ENCODE peak calls at places on chromosomes 16 and 17, in seven cellular contexts. One of them, this sample, is unnamed.
A peak's percentile ranks its signal among the peaks of the same experiment; 100 is the strongest.

GRCh38 chr17:57872536-57872935 is 22.7 kb upstream of the MRPS23 start:
- DNase-seq in psoas muscle: no peak
- DNase-seq in H7: peak; percentile 28
- DNase-seq in foreskin fibroblast: no peak
- DNase-seq in germinal center: no peak
- DNase-seq in KG1: no peak
- DNase-seq in kidney glomerular epithelial cell: no peak
- DNase-seq in this sample: no peak

GRCh38 chr17:60155427-60155814 is 5.6 kb downstream of the CA4 start:
- DNase-seq in H7: no peak
- DNase-seq in psoas muscle: no peak
- DNase-seq in kidney glomerular epithelial cell: no peak
- DNase-seq in germinal center: no peak
- DNase-seq in KG1: no peak
- DNase-seq in foreskin fibroblast: no peak
- DNase-seq in this sample: no peak

GRCh38 chr17:64125937-64126336 is 4.0 kb downstream of the ERN1 start:
- DNase-seq in KG1: no peak
- DNase-seq in foreskin fibroblast: no peak
- DNase-seq in H7: no peak
- DNase-seq in germinal center: no peak
- DNase-seq in psoas muscle: no peak
- DNase-seq in kidney glomerular epithelial cell: no peak
- DNase-seq in this sample: no peak

GRCh38 chr16:86680137-86680536 is 101.8 kb downstream of the FOXL1 start:
- DNase-seq in kidney glomerular epithelial cell: peak; percentile 55
- DNase-seq in foreskin fibroblast: peak; percentile 86
- DNase-seq in germinal center: no peak
- DNase-seq in H7: no peak
- DNase-seq in KG1: no peak
- DNase-seq in psoas muscle: no peak
- DNase-seq in this sample: peak; percentile 57

GRCh38 chr17:46139365-46140210 is 53.6 kb downstream of the KANSL1 start:
- DNase-seq in KG1: no peak
- DNase-seq in kidney glomerular epithelial cell: peak; percentile 11
- DNase-seq in psoas muscle: no peak
- DNase-seq in H7: no peak
- DNase-seq in germinal center: peak; percentile 37
- DNase-seq in foreskin fibroblast: no peak
- DNase-seq in this sample: peak; percentile 87

GRCh38 chr17:30372755-30373154 is 6.0 kb upstream of the CPD start:
- DNase-seq in KG1: no peak
- DNase-seq in kidney glomerular epithelial cell: no peak
- DNase-seq in germinal center: no peak
- DNase-seq in foreskin fibroblast: peak; percentile 67
- DNase-seq in psoas muscle: no peak
- DNase-seq in H7: peak; percentile 20
- DNase-seq in this sample: peak; percentile 92

GRCh38 chr17:81713556-81714411 is 1.7 kb downstream of the SLC25A10 start:
- DNase-seq in germinal center: no peak
- DNase-seq in kidney glomerular epithelial cell: no peak
- DNase-seq in KG1: no peak
- DNase-seq in H7: no peak
- DNase-seq in psoas muscle: peak; percentile 18
- DNase-seq in foreskin fibroblast: peak; percentile 64
- DNase-seq in this sample: peak; percentile 54

GRCh38 chr16:82150569-82150968 is 19.5 kb downstream of the MPHOSPH6 start:
- DNase-seq in foreskin fibroblast: no peak
- DNase-seq in kidney glomerular epithelial cell: no peak
- DNase-seq in KG1: no peak
- DNase-seq in germinal center: no peak
- DNase-seq in H7: no peak
- DNase-seq in psoas muscle: no peak
- DNase-seq in this sample: no peak

GRCh38 chr16:51383909-51384308 is 232.8 kb upstream of the SALL1 start:
- DNase-seq in KG1: no peak
- DNase-seq in psoas muscle: no peak
- DNase-seq in kidney glomerular epithelial cell: no peak
- DNase-seq in foreskin fibroblast: no peak
- DNase-seq in H7: no peak
- DNase-seq in germinal center: no peak
- DNase-seq in this sample: no peak

GRCh38 chr17:37519241-37519985 is 29.7 kb downstream of the DUSP14 start:
- DNase-seq in KG1: no peak
- DNase-seq in psoas muscle: no peak
- DNase-seq in foreskin fibroblast: no peak
- DNase-seq in germinal center: no peak
- DNase-seq in H7: no peak
- DNase-seq in kidney glomerular epithelial cell: no peak
- DNase-seq in this sample: no peak

GRCh38 chr17:14515015-14515414 is 214.1 kb downstream of the HS3ST3B1 start:
- DNase-seq in psoas muscle: no peak
- DNase-seq in H7: peak; percentile 3
- DNase-seq in germinal center: no peak
- DNase-seq in KG1: no peak
- DNase-seq in kidney glomerular epithelial cell: no peak
- DNase-seq in foreskin fibroblast: peak; percentile 3
- DNase-seq in this sample: no peak

GRCh38 chr17:19727466-19728113 is 11.2 kb upstream of the SLC47A2 start:
- DNase-seq in KG1: no peak
- DNase-seq in foreskin fibroblast: peak; percentile 85
- DNase-seq in kidney glomerular epithelial cell: no peak
- DNase-seq in germinal center: no peak
- DNase-seq in psoas muscle: peak; percentile 68
- DNase-seq in H7: no peak
- DNase-seq in this sample: peak; percentile 28

GRCh38 chr17:62787358-62787757 is 20.8 kb downstream of the MARCHF10 start:
- DNase-seq in foreskin fibroblast: peak; percentile 33
- DNase-seq in germinal center: no peak
- DNase-seq in H7: no peak
- DNase-seq in KG1: no peak
- DNase-seq in psoas muscle: no peak
- DNase-seq in kidney glomerular epithelial cell: no peak
- DNase-seq in this sample: no peak

GRCh38 chr17:80891096-80892018 is 100.3 kb upstream of the CHMP6 start:
- DNase-seq in germinal center: peak; percentile 53
- DNase-seq in KG1: peak; percentile 19
- DNase-seq in kidney glomerular epithelial cell: peak; percentile 26
- DNase-seq in H7: no peak
- DNase-seq in psoas muscle: peak; percentile 40
- DNase-seq in foreskin fibroblast: peak; percentile 88
- DNase-seq in this sample: peak; percentile 93

GRCh38 chr17:62931101-62931500 is 34.9 kb upstream of the TANC2 start:
- DNase-seq in kidney glomerular epithelial cell: no peak
- DNase-seq in psoas muscle: no peak
- DNase-seq in germinal center: no peak
- DNase-seq in foreskin fibroblast: peak; percentile 15
- DNase-seq in H7: no peak
- DNase-seq in KG1: no peak
- DNase-seq in this sample: peak; percentile 5

GRCh38 chr17:57040571-57040970 is 44.5 kb upstream of the AKAP1 start:
- DNase-seq in foreskin fibroblast: no peak
- DNase-seq in KG1: no peak
- DNase-seq in H7: no peak
- DNase-seq in germinal center: no peak
- DNase-seq in kidney glomerular epithelial cell: no peak
- DNase-seq in psoas muscle: no peak
- DNase-seq in this sample: no peak

GRCh38 chr16:56606688-56607618 is 1.4 kb upstream of the MT2A start:
- DNase-seq in kidney glomerular epithelial cell: peak; percentile 94
- DNase-seq in germinal center: no peak
- DNase-seq in foreskin fibroblast: peak; percentile 100
- DNase-seq in KG1: no peak
- DNase-seq in H7: no peak
- DNase-seq in psoas muscle: peak; percentile 92
- DNase-seq in this sample: peak; percentile 99

GRCh38 chr17:2034157-2034556 is 4.2 kb downstream of the DPH1 start:
- DNase-seq in germinal center: no peak
- DNase-seq in kidney glomerular epithelial cell: peak; percentile 83
- DNase-seq in H7: no peak
- DNase-seq in foreskin fibroblast: peak; percentile 70
- DNase-seq in KG1: no peak
- DNase-seq in psoas muscle: no peak
- DNase-seq in this sample: peak; percentile 87

GRCh38 chr16:48936811-48937210 is 326.8 kb upstream of the N4BP1 start:
- DNase-seq in kidney glomerular epithelial cell: no peak
- DNase-seq in germinal center: no peak
- DNase-seq in foreskin fibroblast: no peak
- DNase-seq in KG1: no peak
- DNase-seq in psoas muscle: no peak
- DNase-seq in H7: no peak
- DNase-seq in this sample: no peak

GRCh38 chr16:67719778-67720144 is 645 bp upstream of the GFOD2 start:
- DNase-seq in KG1: peak; percentile 39
- DNase-seq in germinal center: peak; percentile 15
- DNase-seq in kidney glomerular epithelial cell: peak; percentile 27
- DNase-seq in H7: peak; percentile 66
- DNase-seq in foreskin fibroblast: peak; percentile 75
- DNase-seq in psoas muscle: no peak
- DNase-seq in this sample: peak; percentile 54

GRCh38 chr17:66115246-66115645 is 76.7 kb downstream of the CEP112 start:
- DNase-seq in kidney glomerular epithelial cell: no peak
- DNase-seq in H7: no peak
- DNase-seq in psoas muscle: no peak
- DNase-seq in KG1: no peak
- DNase-seq in foreskin fibroblast: peak; percentile 62
- DNase-seq in germinal center: no peak
- DNase-seq in this sample: no peak

GRCh38 chr17:22517716-22518115 is 825.4 kb downstream of the KCNJ18 start:
- DNase-seq in psoas muscle: no peak
- DNase-seq in foreskin fibroblast: no peak
- DNase-seq in H7: no peak
- DNase-seq in germinal center: no peak
- DNase-seq in KG1: no peak
- DNase-seq in kidney glomerular epithelial cell: no peak
- DNase-seq in this sample: no peak

GRCh38 chr17:70100983-70101382 is 26.0 kb downstream of the KCNJ16 start:
- DNase-seq in foreskin fibroblast: peak; percentile 48
- DNase-seq in KG1: no peak
- DNase-seq in H7: no peak
- DNase-seq in kidney glomerular epithelial cell: no peak
- DNase-seq in germinal center: no peak
- DNase-seq in psoas muscle: no peak
- DNase-seq in this sample: no peak

GRCh38 chr17:48492401-48493298 is 38.2 kb downstream of the HOXB1 start:
- DNase-seq in psoas muscle: peak; percentile 76
- DNase-seq in foreskin fibroblast: peak; percentile 88
- DNase-seq in KG1: no peak
- DNase-seq in germinal center: peak; percentile 69
- DNase-seq in kidney glomerular epithelial cell: peak; percentile 30
- DNase-seq in H7: peak; percentile 91
- DNase-seq in this sample: peak; percentile 74

GRCh38 chr16:86049641-86050040 is 150.7 kb downstream of the IRF8 start:
- DNase-seq in H7: no peak
- DNase-seq in kidney glomerular epithelial cell: no peak
- DNase-seq in KG1: no peak
- DNase-seq in foreskin fibroblast: no peak
- DNase-seq in germinal center: no peak
- DNase-seq in psoas muscle: no peak
- DNase-seq in this sample: no peak

GRCh38 chr17:83183951-83184506 is 104.6 kb downstream of the METRNL start:
- DNase-seq in H7: no peak
- DNase-seq in psoas muscle: no peak
- DNase-seq in kidney glomerular epithelial cell: no peak
- DNase-seq in germinal center: no peak
- DNase-seq in KG1: no peak
- DNase-seq in foreskin fibroblast: no peak
- DNase-seq in this sample: no peak

GRCh38 chr16:56558024-56558747 is 6.7 kb upstream of the MT4 start:
- DNase-seq in germinal center: no peak
- DNase-seq in KG1: no peak
- DNase-seq in H7: no peak
- DNase-seq in psoas muscle: peak; percentile 30
- DNase-seq in foreskin fibroblast: peak; percentile 87
- DNase-seq in kidney glomerular epithelial cell: peak; percentile 66
- DNase-seq in this sample: peak; percentile 83

GRCh38 chr16:85640606-85641005 is 27.5 kb downstream of the GSE1 start:
- DNase-seq in KG1: no peak
- DNase-seq in H7: no peak
- DNase-seq in germinal center: no peak
- DNase-seq in foreskin fibroblast: no peak
- DNase-seq in kidney glomerular epithelial cell: no peak
- DNase-seq in psoas muscle: no peak
- DNase-seq in this sample: no peak

GRCh38 chr17:58338907-58339774 is 10.5 kb upstream of the TSPOAP1 start:
- DNase-seq in psoas muscle: no peak
- DNase-seq in KG1: peak; percentile 74
- DNase-seq in kidney glomerular epithelial cell: no peak
- DNase-seq in H7: peak; percentile 83
- DNase-seq in foreskin fibroblast: peak; percentile 64
- DNase-seq in germinal center: no peak
- DNase-seq in this sample: peak; percentile 53

GRCh38 chr16:56635441-56635967 is 3.0 kb upstream of the MT1A start:
- DNase-seq in KG1: no peak
- DNase-seq in kidney glomerular epithelial cell: no peak
- DNase-seq in H7: peak; percentile 75
- DNase-seq in germinal center: no peak
- DNase-seq in foreskin fibroblast: no peak
- DNase-seq in psoas muscle: no peak
- DNase-seq in this sample: no peak

GRCh38 chr16:52812945-52813556 is 239.6 kb downstream of the CHD9NB start:
- DNase-seq in psoas muscle: no peak
- DNase-seq in foreskin fibroblast: peak; percentile 29
- DNase-seq in KG1: no peak
- DNase-seq in germinal center: no peak
- DNase-seq in H7: no peak
- DNase-seq in kidney glomerular epithelial cell: peak; percentile 26
- DNase-seq in this sample: peak; percentile 86

This sample was measured in kidney tubule cell.